ENCODE peak calls at places on chromosomes 13 and 19, in ten cellular contexts. One of them, this sample, is unnamed.
A peak's percentile ranks its signal among the peaks of the same experiment; 100 is the strongest.

GRCh38 chr19:19599190-19599535 is 19.3 kb downstream of the PBX4 start:
- DNase-seq in breast epithelium: no peak
- DNase-seq in body of pancreas: no peak
- DNase-seq in cardiac muscle cell: no peak
- DNase-seq in vagina: no peak
- DNase-seq in AG04449: no peak
- DNase-seq in CD4-positive, alpha-beta T cell: no peak
- DNase-seq in K562: no peak
- DNase-seq in cardiac fibroblast: no peak
- DNase-seq in GM23338: no peak
- DNase-seq in this sample: no peak

GRCh38 chr19:49442354-49442753 is 1.0 kb upstream of the SLC17A7 start:
- DNase-seq in GM23338: peak; percentile 86
- DNase-seq in AG04449: no peak
- DNase-seq in cardiac fibroblast: no peak
- DNase-seq in CD4-positive, alpha-beta T cell: no peak
- DNase-seq in body of pancreas: no peak
- DNase-seq in K562: no peak
- DNase-seq in breast epithelium: no peak
- DNase-seq in vagina: no peak
- DNase-seq in cardiac muscle cell: no peak
- DNase-seq in this sample: peak; percentile 43

GRCh38 chr13:99288069-99288468 is 19.1 kb downstream of the GPR183 start:
- DNase-seq in cardiac muscle cell: no peak
- DNase-seq in vagina: no peak
- DNase-seq in GM23338: no peak
- DNase-seq in body of pancreas: no peak
- DNase-seq in breast epithelium: no peak
- DNase-seq in CD4-positive, alpha-beta T cell: no peak
- DNase-seq in cardiac fibroblast: peak; percentile 23
- DNase-seq in AG04449: no peak
- DNase-seq in K562: no peak
- DNase-seq in this sample: no peak

GRCh38 chr13:106548064-106548696 is 12.7 kb upstream of the EFNB2 start:
- DNase-seq in cardiac fibroblast: no peak
- DNase-seq in vagina: no peak
- DNase-seq in CD4-positive, alpha-beta T cell: no peak
- DNase-seq in GM23338: no peak
- DNase-seq in AG04449: no peak
- DNase-seq in cardiac muscle cell: no peak
- DNase-seq in body of pancreas: no peak
- DNase-seq in K562: no peak
- DNase-seq in breast epithelium: no peak
- DNase-seq in this sample: no peak

GRCh38 chr19:35776102-35776788 is 881 bp downstream of the ARHGAP33 start:
- DNase-seq in K562: no peak
- DNase-seq in breast epithelium: no peak
- DNase-seq in vagina: no peak
- DNase-seq in AG04449: no peak
- DNase-seq in GM23338: peak; percentile 62
- DNase-seq in CD4-positive, alpha-beta T cell: no peak
- DNase-seq in body of pancreas: no peak
- DNase-seq in cardiac muscle cell: no peak
- DNase-seq in cardiac fibroblast: no peak
- DNase-seq in this sample: no peak

GRCh38 chr13:42354246-42355117 is 82.5 kb downstream of the AKAP11 start:
- DNase-seq in cardiac muscle cell: peak; percentile 76
- DNase-seq in breast epithelium: no peak
- DNase-seq in K562: no peak
- DNase-seq in vagina: no peak
- DNase-seq in CD4-positive, alpha-beta T cell: peak; percentile 47
- DNase-seq in body of pancreas: no peak
- DNase-seq in AG04449: peak; percentile 28
- DNase-seq in GM23338: peak; percentile 19
- DNase-seq in cardiac fibroblast: peak; percentile 67
- DNase-seq in this sample: no peak

GRCh38 chr19:35124098-35125060 is 8.8 kb downstream of the FXYD3 start:
- DNase-seq in cardiac muscle cell: peak; percentile 94
- DNase-seq in AG04449: peak; percentile 33
- DNase-seq in GM23338: peak; percentile 64
- DNase-seq in K562: peak; percentile 97
- DNase-seq in breast epithelium: peak; percentile 94
- DNase-seq in cardiac fibroblast: peak; percentile 95
- DNase-seq in body of pancreas: peak; percentile 91
- DNase-seq in vagina: peak; percentile 97
- DNase-seq in CD4-positive, alpha-beta T cell: peak; percentile 87
- DNase-seq in this sample: peak; percentile 45

GRCh38 chr19:13778398-13778797 is 4.1 kb downstream of the C19orf53 start:
- DNase-seq in breast epithelium: no peak
- DNase-seq in K562: no peak
- DNase-seq in cardiac muscle cell: no peak
- DNase-seq in cardiac fibroblast: no peak
- DNase-seq in GM23338: no peak
- DNase-seq in body of pancreas: no peak
- DNase-seq in vagina: no peak
- DNase-seq in CD4-positive, alpha-beta T cell: no peak
- DNase-seq in AG04449: no peak
- DNase-seq in this sample: no peak

GRCh38 chr19:19238126-19238894 is 26.6 kb downstream of the NCAN start:
- DNase-seq in GM23338: no peak
- DNase-seq in cardiac fibroblast: no peak
- DNase-seq in cardiac muscle cell: no peak
- DNase-seq in body of pancreas: no peak
- DNase-seq in CD4-positive, alpha-beta T cell: no peak
- DNase-seq in breast epithelium: no peak
- DNase-seq in vagina: no peak
- DNase-seq in AG04449: no peak
- DNase-seq in K562: no peak
- DNase-seq in this sample: no peak

GRCh38 chr13:105037064-105037463 is 1498.4 kb downstream of the EFNB2 start:
- DNase-seq in cardiac fibroblast: no peak
- DNase-seq in body of pancreas: no peak
- DNase-seq in GM23338: no peak
- DNase-seq in CD4-positive, alpha-beta T cell: no peak
- DNase-seq in breast epithelium: no peak
- DNase-seq in vagina: no peak
- DNase-seq in K562: no peak
- DNase-seq in AG04449: no peak
- DNase-seq in cardiac muscle cell: no peak
- DNase-seq in this sample: no peak

GRCh38 chr19:12944064-12944674 is 1.5 kb upstream of the RAD23A start:
- DNase-seq in vagina: no peak
- DNase-seq in cardiac fibroblast: no peak
- DNase-seq in cardiac muscle cell: no peak
- DNase-seq in AG04449: no peak
- DNase-seq in CD4-positive, alpha-beta T cell: no peak
- DNase-seq in GM23338: no peak
- DNase-seq in breast epithelium: no peak
- DNase-seq in K562: no peak
- DNase-seq in body of pancreas: no peak
- DNase-seq in this sample: no peak

GRCh38 chr13:28684257-28684656 is 25.3 kb downstream of the POMP start:
- DNase-seq in cardiac muscle cell: no peak
- DNase-seq in cardiac fibroblast: no peak
- DNase-seq in vagina: no peak
- DNase-seq in body of pancreas: no peak
- DNase-seq in GM23338: peak; percentile 95
- DNase-seq in CD4-positive, alpha-beta T cell: no peak
- DNase-seq in AG04449: no peak
- DNase-seq in breast epithelium: no peak
- DNase-seq in K562: no peak
- DNase-seq in this sample: peak; percentile 63

GRCh38 chr19:57583521-57584416 is at the start of gene ZIK1:
- DNase-seq in K562: peak; percentile 63
- DNase-seq in CD4-positive, alpha-beta T cell: peak; percentile 84
- DNase-seq in cardiac fibroblast: peak; percentile 93
- DNase-seq in GM23338: peak; percentile 99
- DNase-seq in body of pancreas: peak; percentile 71
- DNase-seq in cardiac muscle cell: peak; percentile 95
- DNase-seq in AG04449: peak; percentile 49
- DNase-seq in breast epithelium: peak; percentile 85
- DNase-seq in vagina: no peak
- DNase-seq in this sample: peak; percentile 84

GRCh38 chr19:9945319-9945966 is 9.1 kb upstream of the OLFM2 start:
- DNase-seq in body of pancreas: peak; percentile 38
- DNase-seq in breast epithelium: peak; percentile 67
- DNase-seq in vagina: peak; percentile 97
- DNase-seq in K562: peak; percentile 74
- DNase-seq in CD4-positive, alpha-beta T cell: no peak
- DNase-seq in cardiac fibroblast: peak; percentile 99
- DNase-seq in GM23338: peak; percentile 56
- DNase-seq in AG04449: peak; percentile 98
- DNase-seq in cardiac muscle cell: peak; percentile 99
- DNase-seq in this sample: peak; percentile 56

GRCh38 chr19:58007285-58007684 is 4.7 kb upstream of the ZNF606 start:
- DNase-seq in AG04449: no peak
- DNase-seq in cardiac fibroblast: no peak
- DNase-seq in cardiac muscle cell: no peak
- DNase-seq in CD4-positive, alpha-beta T cell: no peak
- DNase-seq in GM23338: peak; percentile 81
- DNase-seq in body of pancreas: no peak
- DNase-seq in K562: no peak
- DNase-seq in vagina: no peak
- DNase-seq in breast epithelium: no peak
- DNase-seq in this sample: no peak

GRCh38 chr13:95411641-95412040 is 110.4 kb upstream of the ABCC4 start:
- DNase-seq in cardiac muscle cell: peak; percentile 7
- DNase-seq in K562: no peak
- DNase-seq in CD4-positive, alpha-beta T cell: no peak
- DNase-seq in body of pancreas: no peak
- DNase-seq in vagina: no peak
- DNase-seq in GM23338: no peak
- DNase-seq in AG04449: no peak
- DNase-seq in cardiac fibroblast: peak; percentile 39
- DNase-seq in breast epithelium: no peak
- DNase-seq in this sample: no peak

GRCh38 chr13:97194473-97194872 is 27.7 kb upstream of the MBNL2 start:
- DNase-seq in breast epithelium: no peak
- DNase-seq in body of pancreas: no peak
- DNase-seq in GM23338: peak; percentile 43
- DNase-seq in CD4-positive, alpha-beta T cell: no peak
- DNase-seq in AG04449: peak; percentile 26
- DNase-seq in cardiac fibroblast: peak; percentile 68
- DNase-seq in cardiac muscle cell: peak; percentile 67
- DNase-seq in K562: peak; percentile 31
- DNase-seq in vagina: no peak
- DNase-seq in this sample: no peak

DNA sequence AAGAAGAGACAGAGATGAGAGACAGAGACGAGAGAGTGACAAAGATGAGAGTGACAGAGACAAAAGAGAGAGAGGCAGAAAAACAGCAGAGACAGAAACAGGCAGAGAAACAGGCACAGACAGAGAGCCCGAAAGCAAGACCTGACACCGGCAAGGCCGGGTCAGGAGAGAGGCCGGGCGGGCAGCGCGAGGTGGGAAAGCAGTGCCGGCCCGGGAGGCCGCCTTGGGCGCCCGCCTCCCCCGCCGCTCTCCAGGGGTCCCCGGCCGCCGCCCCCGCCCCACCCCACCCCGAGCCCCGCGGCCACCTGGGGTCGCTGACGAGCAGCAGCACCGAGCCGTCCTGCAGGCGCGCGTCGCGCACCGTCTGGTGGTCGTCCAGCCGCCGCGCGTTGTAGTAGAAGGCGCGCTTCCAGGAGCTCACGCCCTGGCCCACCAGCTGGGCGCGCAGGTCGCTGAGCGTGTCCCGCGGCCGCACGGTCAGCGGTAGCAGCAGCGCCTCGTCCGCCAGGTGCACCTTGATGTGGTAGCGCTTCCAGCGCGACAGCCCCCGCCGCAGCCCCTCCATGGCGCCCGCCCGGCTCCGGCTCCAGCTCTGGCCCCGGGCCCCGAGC is at the start of gene TINCR:
- DNase-seq in cardiac muscle cell: no peak
- DNase-seq in vagina: no peak
- DNase-seq in breast epithelium: no peak
- DNase-seq in K562: no peak
- DNase-seq in GM23338: peak; percentile 83
- DNase-seq in cardiac fibroblast: no peak
- DNase-seq in CD4-positive, alpha-beta T cell: no peak
- DNase-seq in AG04449: no peak
- DNase-seq in body of pancreas: no peak
- DNase-seq in this sample: peak; percentile 70
- TF ChIP-seq CTCF in cardiac muscle cell: peak; percentile 7
- TF ChIP-seq CTCF in vagina: no peak
- TF ChIP-seq CTCF in breast epithelium: no peak
- TF ChIP-seq CTCF in K562: no peak
- TF ChIP-seq CTCF in GM23338: no peak
- TF ChIP-seq CTCF in cardiac fibroblast: no peak
- TF ChIP-seq CTCF in CD4-positive, alpha-beta T cell: no peak
- TF ChIP-seq CTCF in AG04449: no peak
- TF ChIP-seq CTCF in body of pancreas: no peak
- TF ChIP-seq CTCF in this sample: peak; percentile 26

GRCh38 chr19:7928741-7929701 is 3.1 kb upstream of the CTXN1 start:
- DNase-seq in GM23338: peak; percentile 89
- DNase-seq in AG04449: peak; percentile 45
- DNase-seq in CD4-positive, alpha-beta T cell: peak; percentile 74
- DNase-seq in breast epithelium: no peak
- DNase-seq in cardiac fibroblast: peak; percentile 93
- DNase-seq in cardiac muscle cell: peak; percentile 92
- DNase-seq in vagina: no peak
- DNase-seq in body of pancreas: peak; percentile 51
- DNase-seq in K562: peak; percentile 70
- DNase-seq in this sample: peak; percentile 72
- TF ChIP-seq CTCF in GM23338: peak; percentile 57
- TF ChIP-seq CTCF in AG04449: peak; percentile 48
- TF ChIP-seq CTCF in CD4-positive, alpha-beta T cell: peak; percentile 51
- TF ChIP-seq CTCF in breast epithelium: peak; percentile 61
- TF ChIP-seq CTCF in cardiac fibroblast: peak; percentile 48
- TF ChIP-seq CTCF in cardiac muscle cell: peak; percentile 56
- TF ChIP-seq CTCF in vagina: no peak
- TF ChIP-seq CTCF in body of pancreas: peak; percentile 8
- TF ChIP-seq CTCF in K562: peak; percentile 74
- TF ChIP-seq CTCF in this sample: peak; percentile 51

GRCh38 chr13:26628706-26629105 is 71.2 kb downstream of the WASF3 start:
- DNase-seq in AG04449: no peak
- DNase-seq in vagina: no peak
- DNase-seq in CD4-positive, alpha-beta T cell: no peak
- DNase-seq in body of pancreas: no peak
- DNase-seq in cardiac muscle cell: peak; percentile 47
- DNase-seq in cardiac fibroblast: peak; percentile 40
- DNase-seq in K562: no peak
- DNase-seq in breast epithelium: no peak
- DNase-seq in GM23338: peak; percentile 42
- DNase-seq in this sample: no peak
- TF ChIP-seq CTCF in AG04449: peak; percentile 21
- TF ChIP-seq CTCF in vagina: no peak
- TF ChIP-seq CTCF in CD4-positive, alpha-beta T cell: no peak
- TF ChIP-seq CTCF in body of pancreas: no peak
- TF ChIP-seq CTCF in cardiac muscle cell: peak; percentile 35
- TF ChIP-seq CTCF in cardiac fibroblast: peak; percentile 33
- TF ChIP-seq CTCF in K562: no peak
- TF ChIP-seq CTCF in breast epithelium: no peak
- TF ChIP-seq CTCF in GM23338: peak; percentile 28
- TF ChIP-seq CTCF in this sample: no peak

GRCh38 chr13:31012285-31013024 is 80.0 kb downstream of the TEX26 start:
- DNase-seq in cardiac muscle cell: peak; percentile 52
- DNase-seq in GM23338: peak; percentile 45
- DNase-seq in AG04449: no peak
- DNase-seq in CD4-positive, alpha-beta T cell: no peak
- DNase-seq in vagina: no peak
- DNase-seq in body of pancreas: no peak
- DNase-seq in cardiac fibroblast: peak; percentile 57
- DNase-seq in breast epithelium: no peak
- DNase-seq in K562: peak; percentile 8
- DNase-seq in this sample: no peak
- TF ChIP-seq CTCF in cardiac muscle cell: peak; percentile 56
- TF ChIP-seq CTCF in GM23338: peak; percentile 60
- TF ChIP-seq CTCF in AG04449: peak; percentile 52
- TF ChIP-seq CTCF in CD4-positive, alpha-beta T cell: no peak
- TF ChIP-seq CTCF in vagina: no peak
- TF ChIP-seq CTCF in body of pancreas: no peak
- TF ChIP-seq CTCF in cardiac fibroblast: peak; percentile 54
- TF ChIP-seq CTCF in breast epithelium: no peak
- TF ChIP-seq CTCF in K562: peak; percentile 8
- TF ChIP-seq CTCF in this sample: peak; percentile 26

This sample was measured in nephron progenitor cell.